ENCODE peak calls at places on chromosomes 13 and 19, in five cellular contexts. One of them, this sample, is unnamed.
A peak's percentile ranks its signal among the peaks of the same experiment; 100 is the strongest.

GRCh38 chr19:34794289-34794960 is 21.4 kb upstream of the ZNF599 start:
- DNase-seq in thyroid gland: no peak
- DNase-seq in left lung: no peak
- DNase-seq in dorsolateral prefrontal cortex: no peak
- DNase-seq in tibial nerve: no peak
- DNase-seq in this sample: no peak

GRCh38 chr13:49062297-49062896 is 86.7 kb downstream of the FNDC3A start:
- DNase-seq in thyroid gland: no peak
- DNase-seq in left lung: no peak
- DNase-seq in dorsolateral prefrontal cortex: no peak
- DNase-seq in tibial nerve: no peak
- DNase-seq in this sample: no peak

GRCh38 chr19:49362926-49363264 is 679 bp upstream of the TEAD2 start:
- DNase-seq in thyroid gland: peak; percentile 32
- DNase-seq in left lung: peak; percentile 49
- DNase-seq in dorsolateral prefrontal cortex: no peak
- DNase-seq in tibial nerve: peak; percentile 21
- DNase-seq in this sample: peak; percentile 86

GRCh38 chr13:112846411-112847115 is 122.5 kb upstream of the MCF2L start:
- DNase-seq in thyroid gland: no peak
- DNase-seq in left lung: peak; percentile 13
- DNase-seq in dorsolateral prefrontal cortex: no peak
- DNase-seq in tibial nerve: no peak
- DNase-seq in this sample: no peak

GRCh38 chr19:54114340-54114826 is 1.1 kb downstream of the TFPT start:
- DNase-seq in thyroid gland: no peak
- DNase-seq in left lung: peak; percentile 69
- DNase-seq in dorsolateral prefrontal cortex: no peak
- DNase-seq in tibial nerve: no peak
- DNase-seq in this sample: peak; percentile 41

GRCh38 chr13:80939581-80939980 is 598.7 kb upstream of the SPRY2 start:
- DNase-seq in thyroid gland: no peak
- DNase-seq in left lung: no peak
- DNase-seq in dorsolateral prefrontal cortex: no peak
- DNase-seq in tibial nerve: no peak
- DNase-seq in this sample: no peak

GRCh38 chr13:62092536-62092935 is 676.9 kb upstream of the PCDH20 start:
- DNase-seq in thyroid gland: no peak
- DNase-seq in left lung: no peak
- DNase-seq in dorsolateral prefrontal cortex: no peak
- DNase-seq in tibial nerve: no peak
- DNase-seq in this sample: no peak

GRCh38 chr19:45097776-45098520 is 5.0 kb downstream of the PPP1R37 start:
- DNase-seq in thyroid gland: no peak
- DNase-seq in left lung: peak; percentile 88
- DNase-seq in dorsolateral prefrontal cortex: peak; percentile 73
- DNase-seq in tibial nerve: no peak
- DNase-seq in this sample: peak; percentile 66

GRCh38 chr19:17406039-17406886 is 833 bp upstream of the BST2 start:
- DNase-seq in thyroid gland: no peak
- DNase-seq in left lung: no peak
- DNase-seq in dorsolateral prefrontal cortex: no peak
- DNase-seq in tibial nerve: no peak
- DNase-seq in this sample: no peak

GRCh38 chr19:41548954-41549688 is 26.8 kb upstream of the CEACAM21 start:
- DNase-seq in thyroid gland: no peak
- DNase-seq in left lung: no peak
- DNase-seq in dorsolateral prefrontal cortex: no peak
- DNase-seq in tibial nerve: no peak
- DNase-seq in this sample: no peak

GRCh38 chr19:42197375-42197817 is 20.1 kb downstream of the DEDD2 start:
- DNase-seq in thyroid gland: no peak
- DNase-seq in left lung: no peak
- DNase-seq in dorsolateral prefrontal cortex: no peak
- DNase-seq in tibial nerve: no peak
- DNase-seq in this sample: no peak

GRCh38 chr19:6210091-6210490 is 69.7 kb downstream of the MLLT1 start:
- DNase-seq in thyroid gland: no peak
- DNase-seq in left lung: no peak
- DNase-seq in dorsolateral prefrontal cortex: no peak
- DNase-seq in tibial nerve: no peak
- DNase-seq in this sample: no peak

GRCh38 chr19:17616961-17617806 is 61.7 kb downstream of the COLGALT1 start:
- DNase-seq in thyroid gland: no peak
- DNase-seq in left lung: no peak
- DNase-seq in dorsolateral prefrontal cortex: no peak
- DNase-seq in tibial nerve: no peak
- DNase-seq in this sample: no peak

GRCh38 chr19:29155683-29156082 is 57.3 kb downstream of the UQCRFS1 start:
- DNase-seq in thyroid gland: no peak
- DNase-seq in left lung: no peak
- DNase-seq in dorsolateral prefrontal cortex: no peak
- DNase-seq in tibial nerve: no peak
- DNase-seq in this sample: no peak

GRCh38 chr13:68176486-68176885 is 946.4 kb upstream of the PCDH9 start:
- DNase-seq in thyroid gland: no peak
- DNase-seq in left lung: no peak
- DNase-seq in dorsolateral prefrontal cortex: no peak
- DNase-seq in tibial nerve: no peak
- DNase-seq in this sample: no peak

GRCh38 chr19:23095406-23095805 is 21.4 kb upstream of the ZNF730 start:
- DNase-seq in thyroid gland: no peak
- DNase-seq in left lung: no peak
- DNase-seq in dorsolateral prefrontal cortex: no peak
- DNase-seq in tibial nerve: no peak
- DNase-seq in this sample: no peak

GRCh38 chr19:31666126-31666525 is 316.9 kb upstream of the TSHZ3 start:
- DNase-seq in thyroid gland: no peak
- DNase-seq in left lung: no peak
- DNase-seq in dorsolateral prefrontal cortex: no peak
- DNase-seq in tibial nerve: no peak
- DNase-seq in this sample: no peak

GRCh38 chr19:49690656-49691242 is at the start of gene CPT1C:
- DNase-seq in thyroid gland: peak; percentile 50
- DNase-seq in left lung: peak; percentile 73
- DNase-seq in dorsolateral prefrontal cortex: peak; percentile 87
- DNase-seq in tibial nerve: peak; percentile 70
- DNase-seq in this sample: peak; percentile 86

GRCh38 chr13:34416833-34417425 is 525.1 kb upstream of the NBEA start:
- DNase-seq in thyroid gland: peak; percentile 25
- DNase-seq in left lung: no peak
- DNase-seq in dorsolateral prefrontal cortex: no peak
- DNase-seq in tibial nerve: peak; percentile 35
- DNase-seq in this sample: peak; percentile 73

GRCh38 chr13:38914070-38914469 is 76.6 kb downstream of the STOML3 start:
- DNase-seq in thyroid gland: no peak
- DNase-seq in left lung: no peak
- DNase-seq in dorsolateral prefrontal cortex: no peak
- DNase-seq in tibial nerve: no peak
- DNase-seq in this sample: no peak

GRCh38 chr13:48891586-48891985 is 84.1 kb upstream of the FNDC3A start:
- DNase-seq in thyroid gland: no peak
- DNase-seq in left lung: no peak
- DNase-seq in dorsolateral prefrontal cortex: no peak
- DNase-seq in tibial nerve: no peak
- DNase-seq in this sample: no peak

GRCh38 chr19:47699360-47699917 is 13.8 kb upstream of the EHD2 start:
- DNase-seq in thyroid gland: peak; percentile 34
- DNase-seq in left lung: no peak
- DNase-seq in dorsolateral prefrontal cortex: no peak
- DNase-seq in tibial nerve: no peak
- DNase-seq in this sample: peak; percentile 67

GRCh38 chr13:30526612-30527217 is 61.0 kb upstream of the HMGB1 start:
- DNase-seq in thyroid gland: peak; percentile 3
- DNase-seq in left lung: no peak
- DNase-seq in dorsolateral prefrontal cortex: no peak
- DNase-seq in tibial nerve: no peak
- DNase-seq in this sample: no peak

GRCh38 chr13:97119899-97120745 is 102.0 kb upstream of the MBNL2 start:
- DNase-seq in thyroid gland: no peak
- DNase-seq in left lung: no peak
- DNase-seq in dorsolateral prefrontal cortex: no peak
- DNase-seq in tibial nerve: no peak
- DNase-seq in this sample: no peak

GRCh38 chr13:59774511-59774911 is 389.2 kb downstream of the DIAPH3 start:
- DNase-seq in thyroid gland: no peak
- DNase-seq in left lung: no peak
- DNase-seq in dorsolateral prefrontal cortex: no peak
- DNase-seq in tibial nerve: no peak
- DNase-seq in this sample: no peak

GRCh38 chr19:10503002-10503789 is at the start of gene KEAP1:
- DNase-seq in thyroid gland: peak; percentile 44
- DNase-seq in left lung: peak; percentile 49
- DNase-seq in dorsolateral prefrontal cortex: no peak
- DNase-seq in tibial nerve: no peak
- DNase-seq in this sample: peak; percentile 72

GRCh38 chr13:107124129-107124718 is 556.3 kb upstream of the ARGLU1 start:
- DNase-seq in thyroid gland: no peak
- DNase-seq in left lung: no peak
- DNase-seq in dorsolateral prefrontal cortex: no peak
- DNase-seq in tibial nerve: no peak
- DNase-seq in this sample: no peak

GRCh38 chr13:75762066-75762937 is 126.2 kb downstream of the LMO7 start:
- DNase-seq in thyroid gland: peak; percentile 69
- DNase-seq in left lung: no peak
- DNase-seq in dorsolateral prefrontal cortex: no peak
- DNase-seq in tibial nerve: no peak
- DNase-seq in this sample: no peak

GRCh38 chr13:27338207-27338606 is 67.6 kb downstream of the RASL11A start:
- DNase-seq in thyroid gland: no peak
- DNase-seq in left lung: no peak
- DNase-seq in dorsolateral prefrontal cortex: no peak
- DNase-seq in tibial nerve: no peak
- DNase-seq in this sample: no peak
- H3K27ac ChIP-seq in thyroid gland: no peak overlapping the region
- H3K27ac ChIP-seq in left lung: no peak overlapping the region
- H3K27ac ChIP-seq in dorsolateral prefrontal cortex: no peak overlapping the region
- H3K27ac ChIP-seq in tibial nerve: no peak overlapping the region
- H3K27ac ChIP-seq in this sample: no peak overlapping the region

GRCh38 chr19:51297406-51297805 is 14.0 kb upstream of the IGLON5 start:
- DNase-seq in thyroid gland: no peak
- DNase-seq in left lung: no peak
- DNase-seq in dorsolateral prefrontal cortex: no peak
- DNase-seq in tibial nerve: no peak
- DNase-seq in this sample: no peak

GRCh38 chr19:51295382-51296126 is 15.9 kb upstream of the IGLON5 start:
- DNase-seq in thyroid gland: no peak
- DNase-seq in left lung: no peak
- DNase-seq in dorsolateral prefrontal cortex: no peak
- DNase-seq in tibial nerve: no peak
- DNase-seq in this sample: no peak

GRCh38 chr19:51294211-51294976 is 17.1 kb upstream of the IGLON5 start:
- DNase-seq in thyroid gland: no peak
- DNase-seq in left lung: no peak
- DNase-seq in dorsolateral prefrontal cortex: no peak
- DNase-seq in tibial nerve: no peak
- DNase-seq in this sample: no peak

GRCh38 chr19:51294977-51295375 is 16.5 kb upstream of the IGLON5 start:
- DNase-seq in thyroid gland: no peak
- DNase-seq in left lung: no peak
- DNase-seq in dorsolateral prefrontal cortex: no peak
- DNase-seq in tibial nerve: no peak
- DNase-seq in this sample: no peak

DNA sequence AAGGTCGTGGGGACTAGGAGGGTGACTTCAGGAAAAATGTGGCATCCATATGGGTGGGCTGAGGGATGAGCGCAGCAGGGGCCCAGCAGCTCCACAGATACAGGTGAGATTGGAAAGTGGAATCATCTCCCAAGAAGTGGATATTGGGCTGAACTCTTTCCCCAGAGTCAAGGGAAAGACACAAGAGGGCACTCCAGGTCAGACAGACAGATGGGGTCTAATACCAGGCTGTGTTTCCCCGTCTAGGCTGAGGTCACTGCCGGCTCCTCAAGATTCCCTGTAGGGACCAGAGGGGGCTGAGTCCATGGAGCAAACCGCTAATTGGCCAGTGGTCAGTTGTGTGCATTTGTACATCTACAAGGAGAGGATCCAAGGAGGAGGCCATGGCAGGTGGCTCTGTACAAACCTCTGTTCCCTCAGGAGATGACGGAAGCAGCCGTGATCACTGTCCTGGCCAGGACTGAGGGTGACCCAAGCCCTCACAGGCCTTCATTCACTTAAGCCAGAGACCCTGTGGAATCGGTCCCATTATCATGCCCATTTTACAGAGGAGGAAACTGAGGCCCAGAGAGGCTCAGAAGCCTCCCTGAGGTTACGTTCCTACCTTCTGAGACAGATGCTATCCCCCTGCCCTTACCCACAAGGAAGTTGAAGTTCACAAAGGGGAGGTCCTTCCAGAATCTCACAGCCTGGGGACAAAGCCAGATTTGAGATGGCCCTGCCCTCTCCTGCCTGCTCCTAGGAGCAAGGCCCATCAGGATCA is 14.9 kb upstream of the IGLON5 start:
- DNase-seq in thyroid gland: no peak
- DNase-seq in left lung: no peak
- DNase-seq in dorsolateral prefrontal cortex: no peak
- DNase-seq in tibial nerve: no peak
- DNase-seq in this sample: no peak
- TF ChIP-seq CTCF in thyroid gland: no peak
- TF ChIP-seq CTCF in left lung: no peak
- TF ChIP-seq CTCF in dorsolateral prefrontal cortex: no peak
- TF ChIP-seq CTCF in tibial nerve: no peak
- TF ChIP-seq CTCF in this sample: no peak

GRCh38 chr19:15198006-15198356 is 2.8 kb downstream of the NOTCH3 start:
- DNase-seq in thyroid gland: no peak
- DNase-seq in left lung: no peak
- DNase-seq in dorsolateral prefrontal cortex: no peak
- DNase-seq in tibial nerve: no peak
- DNase-seq in this sample: peak; percentile 90
- H3K4me3 ChIP-seq in thyroid gland: no peak overlapping the region
- H3K4me3 ChIP-seq in left lung: no peak overlapping the region
- H3K4me3 ChIP-seq in dorsolateral prefrontal cortex: peak overlapping the region; percentile 22
- H3K4me3 ChIP-seq in tibial nerve: no peak overlapping the region
- H3K4me3 ChIP-seq in this sample: peak overlapping the region; percentile 96

GRCh38 chr19:3682741-3683404 is 17.4 kb downstream of the PIP5K1C start:
- DNase-seq in thyroid gland: no peak
- DNase-seq in left lung: no peak
- DNase-seq in dorsolateral prefrontal cortex: no peak
- DNase-seq in tibial nerve: no peak
- DNase-seq in this sample: no peak
- H3K27ac ChIP-seq in thyroid gland: peak overlapping the region; percentile 44
- H3K27ac ChIP-seq in left lung: no peak overlapping the region
- H3K27ac ChIP-seq in dorsolateral prefrontal cortex: peak overlapping the region; percentile 82
- H3K27ac ChIP-seq in tibial nerve: peak overlapping the region; percentile 7
- H3K27ac ChIP-seq in this sample: peak overlapping the region; percentile 20

GRCh38 chr19:37329686-37330085 is 41.2 kb upstream of the ZNF527 start:
- DNase-seq in thyroid gland: no peak
- DNase-seq in left lung: no peak
- DNase-seq in dorsolateral prefrontal cortex: no peak
- DNase-seq in tibial nerve: no peak
- DNase-seq in this sample: no peak
- TF ChIP-seq CTCF in thyroid gland: no peak
- TF ChIP-seq CTCF in left lung: no peak
- TF ChIP-seq CTCF in dorsolateral prefrontal cortex: no peak
- TF ChIP-seq CTCF in tibial nerve: no peak
- TF ChIP-seq CTCF in this sample: no peak

DNA sequence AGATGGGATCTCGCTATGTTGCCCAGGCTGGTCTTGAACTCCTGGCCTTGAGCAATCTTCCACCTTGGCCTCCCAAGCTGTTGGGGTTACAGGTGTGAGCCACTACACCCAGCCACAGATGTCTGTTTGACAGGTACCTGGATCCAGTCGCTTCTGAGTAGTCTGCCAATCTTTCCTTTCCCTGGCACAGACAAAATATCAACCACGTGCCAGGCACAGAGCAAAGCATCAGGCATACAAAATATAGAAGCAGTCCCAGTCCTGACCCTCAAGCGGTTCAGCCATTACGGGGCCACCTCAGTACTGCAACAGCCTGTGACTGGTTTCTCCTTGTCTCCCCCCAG is 3.8 kb downstream of the ELAVL1 start:
- DNase-seq in thyroid gland: no peak
- DNase-seq in left lung: no peak
- DNase-seq in dorsolateral prefrontal cortex: no peak
- DNase-seq in tibial nerve: no peak
- DNase-seq in this sample: no peak
- H3K4me3 ChIP-seq in thyroid gland: no peak overlapping the region
- H3K4me3 ChIP-seq in left lung: no peak overlapping the region
- H3K4me3 ChIP-seq in dorsolateral prefrontal cortex: no peak overlapping the region
- H3K4me3 ChIP-seq in tibial nerve: no peak overlapping the region
- H3K4me3 ChIP-seq in this sample: no peak overlapping the region